ENCODE peak calls at places on chromosomes 2 and 18, in seven cellular contexts. One of them, this sample, is unnamed.

GRCh38 chr2:32986480-32986879 is 39.7 kb downstream of the LTBP1 start:
- DNase-seq in tibial artery: no peak
- DNase-seq in foreskin fibroblast: no peak
- DNase-seq in fibroblast of villous mesenchyme: no peak
- DNase-seq in cardiac muscle cell: no peak
- DNase-seq in cardiac fibroblast: no peak
- DNase-seq in lower leg skin: no peak
- DNase-seq in this sample: no peak

GRCh38 chr2:109321570-109321969 is 192.6 kb downstream of the SH3RF3 start:
- DNase-seq in tibial artery: no peak
- DNase-seq in foreskin fibroblast: peak
- DNase-seq in fibroblast of villous mesenchyme: peak
- DNase-seq in cardiac fibroblast: peak
- DNase-seq in lower leg skin: no peak
- DNase-seq in cardiac muscle cell: peak
- DNase-seq in this sample: no peak

GRCh38 chr2:152134488-152135280 is 35.8 kb upstream of the CACNB4 start:
- DNase-seq in cardiac muscle cell: peak
- DNase-seq in foreskin fibroblast: peak
- DNase-seq in fibroblast of villous mesenchyme: peak
- DNase-seq in tibial artery: no peak
- DNase-seq in cardiac fibroblast: peak
- DNase-seq in lower leg skin: no peak
- DNase-seq in this sample: no peak

GRCh38 chr2:86788172-86788571 is 2.5 kb downstream of the CD8A start:
- DNase-seq in fibroblast of villous mesenchyme: no peak
- DNase-seq in tibial artery: no peak
- DNase-seq in lower leg skin: no peak
- DNase-seq in cardiac fibroblast: peak
- DNase-seq in foreskin fibroblast: no peak
- DNase-seq in cardiac muscle cell: no peak
- DNase-seq in this sample: no peak

GRCh38 chr18:69830189-69830588 is 117.5 kb downstream of the CD226 start:
- DNase-seq in cardiac fibroblast: no peak
- DNase-seq in lower leg skin: no peak
- DNase-seq in cardiac muscle cell: no peak
- DNase-seq in fibroblast of villous mesenchyme: no peak
- DNase-seq in tibial artery: no peak
- DNase-seq in foreskin fibroblast: no peak
- DNase-seq in this sample: no peak

GRCh38 chr2:241655516-241656189 is 18.2 kb downstream of the ATG4B start:
- DNase-seq in tibial artery: no peak
- DNase-seq in fibroblast of villous mesenchyme: no peak
- DNase-seq in cardiac muscle cell: no peak
- DNase-seq in cardiac fibroblast: no peak
- DNase-seq in lower leg skin: no peak
- DNase-seq in foreskin fibroblast: no peak
- DNase-seq in this sample: no peak

GRCh38 chr2:175342085-175342484 is 160.6 kb upstream of the ATP5MC3 start:
- DNase-seq in fibroblast of villous mesenchyme: no peak
- DNase-seq in tibial artery: no peak
- DNase-seq in lower leg skin: no peak
- DNase-seq in cardiac muscle cell: no peak
- DNase-seq in cardiac fibroblast: no peak
- DNase-seq in foreskin fibroblast: no peak
- DNase-seq in this sample: no peak

GRCh38 chr18:80168982-80169381 is 59.9 kb downstream of the ADNP2 start:
- DNase-seq in lower leg skin: peak
- DNase-seq in fibroblast of villous mesenchyme: no peak
- DNase-seq in tibial artery: no peak
- DNase-seq in cardiac fibroblast: no peak
- DNase-seq in cardiac muscle cell: no peak
- DNase-seq in foreskin fibroblast: no peak
- DNase-seq in this sample: no peak

GRCh38 chr2:64143154-64144056 is 815 bp downstream of the PELI1 start:
- DNase-seq in cardiac muscle cell: peak
- DNase-seq in cardiac fibroblast: peak
- DNase-seq in lower leg skin: no peak
- DNase-seq in foreskin fibroblast: no peak
- DNase-seq in fibroblast of villous mesenchyme: peak
- DNase-seq in tibial artery: no peak
- DNase-seq in this sample: peak

GRCh38 chr18:65786400-65786948 is 35.7 kb downstream of the CDH7 start:
- DNase-seq in foreskin fibroblast: no peak
- DNase-seq in lower leg skin: no peak
- DNase-seq in cardiac muscle cell: no peak
- DNase-seq in fibroblast of villous mesenchyme: no peak
- DNase-seq in tibial artery: no peak
- DNase-seq in cardiac fibroblast: no peak
- DNase-seq in this sample: no peak

GRCh38 chr2:25276569-25277465 is 64.9 kb downstream of the DNMT3A start:
- DNase-seq in cardiac muscle cell: peak
- DNase-seq in lower leg skin: no peak
- DNase-seq in tibial artery: peak
- DNase-seq in foreskin fibroblast: no peak
- DNase-seq in fibroblast of villous mesenchyme: peak
- DNase-seq in cardiac fibroblast: peak
- DNase-seq in this sample: peak

GRCh38 chr2:19911799-19912509 is 10.2 kb upstream of the TTC32 start:
- DNase-seq in cardiac muscle cell: peak
- DNase-seq in fibroblast of villous mesenchyme: peak
- DNase-seq in cardiac fibroblast: peak
- DNase-seq in foreskin fibroblast: peak
- DNase-seq in lower leg skin: no peak
- DNase-seq in tibial artery: no peak
- DNase-seq in this sample: no peak

GRCh38 chr2:134127496-134127895 is 126.4 kb upstream of the MGAT5 start:
- DNase-seq in foreskin fibroblast: no peak
- DNase-seq in cardiac fibroblast: no peak
- DNase-seq in tibial artery: no peak
- DNase-seq in lower leg skin: no peak
- DNase-seq in cardiac muscle cell: no peak
- DNase-seq in fibroblast of villous mesenchyme: no peak
- DNase-seq in this sample: peak

GRCh38 chr18:35756506-35757117 is 175.1 kb downstream of the GALNT1 start:
- DNase-seq in lower leg skin: peak
- DNase-seq in tibial artery: no peak
- DNase-seq in cardiac muscle cell: peak
- DNase-seq in cardiac fibroblast: peak
- DNase-seq in fibroblast of villous mesenchyme: peak
- DNase-seq in foreskin fibroblast: peak
- DNase-seq in this sample: peak

GRCh38 chr2:198811198-198811597 is 646.5 kb downstream of the SATB2 start:
- DNase-seq in foreskin fibroblast: no peak
- DNase-seq in lower leg skin: no peak
- DNase-seq in cardiac fibroblast: no peak
- DNase-seq in fibroblast of villous mesenchyme: no peak
- DNase-seq in cardiac muscle cell: no peak
- DNase-seq in tibial artery: no peak
- DNase-seq in this sample: no peak

GRCh38 chr2:25446122-25446521 is 104.4 kb upstream of the DNMT3A start:
- DNase-seq in tibial artery: no peak
- DNase-seq in cardiac muscle cell: no peak
- DNase-seq in fibroblast of villous mesenchyme: no peak
- DNase-seq in foreskin fibroblast: no peak
- DNase-seq in cardiac fibroblast: no peak
- DNase-seq in lower leg skin: no peak
- DNase-seq in this sample: no peak

GRCh38 chr2:236265675-236266074 is 1.5 kb upstream of the ASB18 start:
- DNase-seq in tibial artery: no peak
- DNase-seq in cardiac fibroblast: no peak
- DNase-seq in lower leg skin: no peak
- DNase-seq in fibroblast of villous mesenchyme: no peak
- DNase-seq in cardiac muscle cell: no peak
- DNase-seq in foreskin fibroblast: no peak
- DNase-seq in this sample: no peak

GRCh38 chr2:6181525-6182270 is 489.5 kb downstream of the SOX11 start:
- DNase-seq in foreskin fibroblast: no peak
- DNase-seq in cardiac fibroblast: peak
- DNase-seq in fibroblast of villous mesenchyme: peak
- DNase-seq in tibial artery: no peak
- DNase-seq in cardiac muscle cell: peak
- DNase-seq in lower leg skin: no peak
- DNase-seq in this sample: no peak

GRCh38 chr2:235394278-235394828 is 99.5 kb upstream of the AGAP1 start:
- DNase-seq in foreskin fibroblast: peak
- DNase-seq in lower leg skin: no peak
- DNase-seq in fibroblast of villous mesenchyme: peak
- DNase-seq in tibial artery: no peak
- DNase-seq in cardiac muscle cell: peak
- DNase-seq in cardiac fibroblast: peak
- DNase-seq in this sample: no peak

GRCh38 chr2:231877533-231878456 is 48.4 kb downstream of the NPPC start:
- DNase-seq in lower leg skin: peak
- DNase-seq in foreskin fibroblast: no peak
- DNase-seq in fibroblast of villous mesenchyme: no peak
- DNase-seq in cardiac muscle cell: no peak
- DNase-seq in tibial artery: no peak
- DNase-seq in cardiac fibroblast: no peak
- DNase-seq in this sample: no peak

GRCh38 chr2:8540552-8541055 is 141.3 kb upstream of the ID2 start:
- DNase-seq in cardiac muscle cell: no peak
- DNase-seq in fibroblast of villous mesenchyme: no peak
- DNase-seq in foreskin fibroblast: no peak
- DNase-seq in lower leg skin: no peak
- DNase-seq in cardiac fibroblast: no peak
- DNase-seq in tibial artery: no peak
- DNase-seq in this sample: no peak

GRCh38 chr2:190063624-190064023 is 1.1 kb upstream of the MSTN start:
- DNase-seq in lower leg skin: no peak
- DNase-seq in cardiac muscle cell: no peak
- DNase-seq in tibial artery: no peak
- DNase-seq in cardiac fibroblast: no peak
- DNase-seq in foreskin fibroblast: no peak
- DNase-seq in fibroblast of villous mesenchyme: no peak
- DNase-seq in this sample: no peak

GRCh38 chr2:179264238-179265081 is at the start of gene SESTD1:
- DNase-seq in cardiac fibroblast: peak
- DNase-seq in fibroblast of villous mesenchyme: peak
- DNase-seq in foreskin fibroblast: peak
- DNase-seq in lower leg skin: peak
- DNase-seq in cardiac muscle cell: peak
- DNase-seq in tibial artery: peak
- DNase-seq in this sample: peak

GRCh38 chr2:74690571-74690970 is 36.5 kb downstream of the SEMA4F start:
- DNase-seq in lower leg skin: no peak
- DNase-seq in tibial artery: no peak
- DNase-seq in fibroblast of villous mesenchyme: peak
- DNase-seq in cardiac muscle cell: peak
- DNase-seq in cardiac fibroblast: peak
- DNase-seq in foreskin fibroblast: peak
- DNase-seq in this sample: no peak

GRCh38 chr18:48817021-48817461 is 133.7 kb downstream of the SMAD7 start:
- DNase-seq in foreskin fibroblast: no peak
- DNase-seq in cardiac muscle cell: no peak
- DNase-seq in tibial artery: peak
- DNase-seq in fibroblast of villous mesenchyme: no peak
- DNase-seq in lower leg skin: peak
- DNase-seq in cardiac fibroblast: no peak
- DNase-seq in this sample: peak

GRCh38 chr2:66013456-66013855 is 421.5 kb upstream of the MEIS1 start:
- DNase-seq in fibroblast of villous mesenchyme: no peak
- DNase-seq in lower leg skin: no peak
- DNase-seq in foreskin fibroblast: no peak
- DNase-seq in cardiac muscle cell: peak
- DNase-seq in tibial artery: no peak
- DNase-seq in cardiac fibroblast: no peak
- DNase-seq in this sample: no peak
- TF ChIP-seq CTCF in fibroblast of villous mesenchyme: peak
- TF ChIP-seq CTCF in lower leg skin: no peak
- TF ChIP-seq CTCF in foreskin fibroblast: no peak
- TF ChIP-seq CTCF in cardiac muscle cell: no peak
- TF ChIP-seq CTCF in tibial artery: no peak
- TF ChIP-seq CTCF in cardiac fibroblast: no peak
- TF ChIP-seq CTCF in this sample: no peak

DNA sequence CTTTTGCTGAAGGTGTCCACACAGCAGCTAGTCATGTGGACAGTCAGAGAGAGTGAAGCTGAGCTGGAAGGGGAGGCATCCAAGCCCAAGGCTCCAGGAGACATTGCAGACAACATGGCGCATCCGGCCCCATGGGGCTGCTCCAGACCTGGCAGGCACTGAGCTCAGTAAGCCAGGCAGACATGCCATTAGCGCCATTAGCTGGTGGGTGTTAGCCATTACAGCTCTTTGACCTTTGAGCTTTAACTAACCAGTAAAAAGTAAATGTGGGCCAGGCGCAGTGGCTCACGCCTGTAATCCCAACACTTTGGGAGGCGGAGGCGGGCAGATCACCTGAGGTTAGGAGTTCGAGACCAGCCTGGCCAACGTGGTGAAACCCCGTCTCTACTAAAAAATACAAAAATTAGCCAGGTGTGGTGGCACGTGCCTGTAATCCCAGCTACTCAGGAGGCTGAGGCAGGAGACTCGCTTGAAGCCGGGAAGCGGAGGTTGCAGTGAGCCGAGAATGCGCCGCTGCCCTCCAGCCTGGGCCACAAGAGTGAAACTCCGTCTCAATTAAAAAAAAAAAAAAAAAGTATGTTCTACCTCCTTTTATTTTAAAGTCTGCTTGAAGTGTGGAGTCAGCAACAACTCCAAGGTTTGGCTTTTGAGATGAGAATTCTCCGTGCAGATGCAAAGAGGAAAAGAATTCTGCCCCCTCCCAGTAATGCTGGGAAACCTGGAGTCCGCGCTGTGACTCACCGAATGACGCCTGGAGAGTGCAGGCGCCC is 69.4 kb downstream of the TWSG1 start:
- DNase-seq in fibroblast of villous mesenchyme: peak
- DNase-seq in cardiac muscle cell: no peak
- DNase-seq in foreskin fibroblast: no peak
- DNase-seq in lower leg skin: peak
- DNase-seq in tibial artery: no peak
- DNase-seq in cardiac fibroblast: no peak
- DNase-seq in this sample: no peak
- TF ChIP-seq CTCF in fibroblast of villous mesenchyme: no peak
- TF ChIP-seq CTCF in cardiac muscle cell: no peak
- TF ChIP-seq CTCF in foreskin fibroblast: no peak
- TF ChIP-seq CTCF in lower leg skin: no peak
- TF ChIP-seq CTCF in tibial artery: no peak
- TF ChIP-seq CTCF in cardiac fibroblast: no peak
- TF ChIP-seq CTCF in this sample: no peak

DNA sequence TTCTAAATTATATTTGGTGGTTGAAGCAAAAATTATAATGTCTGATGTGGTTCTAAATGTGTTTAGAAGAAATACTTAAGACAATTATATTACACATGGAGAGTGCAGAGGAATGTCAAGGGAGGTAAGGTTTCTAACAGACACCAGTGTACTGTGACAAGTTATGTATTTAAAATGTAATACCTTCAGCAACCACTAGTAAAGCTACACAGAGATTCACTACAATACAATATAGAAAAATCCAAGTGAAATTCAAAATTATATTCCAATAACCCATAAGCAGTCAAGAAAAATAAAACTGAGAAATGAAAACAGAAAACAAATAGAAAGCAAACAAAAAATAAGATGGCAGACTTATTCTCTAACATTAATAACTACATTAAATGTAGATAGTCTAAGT is 249.5 kb upstream of the KLHL14 start:
- DNase-seq in cardiac fibroblast: no peak
- DNase-seq in tibial artery: no peak
- DNase-seq in fibroblast of villous mesenchyme: no peak
- DNase-seq in lower leg skin: no peak
- DNase-seq in cardiac muscle cell: no peak
- DNase-seq in foreskin fibroblast: no peak
- DNase-seq in this sample: no peak
- TF ChIP-seq CTCF in cardiac fibroblast: no peak
- TF ChIP-seq CTCF in tibial artery: no peak
- TF ChIP-seq CTCF in fibroblast of villous mesenchyme: no peak
- TF ChIP-seq CTCF in lower leg skin: no peak
- TF ChIP-seq CTCF in cardiac muscle cell: no peak
- TF ChIP-seq CTCF in foreskin fibroblast: no peak
- TF ChIP-seq CTCF in this sample: no peak

GRCh38 chr2:142734231-142734630 is 143.2 kb upstream of the KYNU start:
- DNase-seq in cardiac fibroblast: no peak
- DNase-seq in cardiac muscle cell: no peak
- DNase-seq in tibial artery: no peak
- DNase-seq in lower leg skin: no peak
- DNase-seq in fibroblast of villous mesenchyme: no peak
- DNase-seq in foreskin fibroblast: no peak
- DNase-seq in this sample: no peak
- TF ChIP-seq CTCF in cardiac fibroblast: peak
- TF ChIP-seq CTCF in cardiac muscle cell: no peak
- TF ChIP-seq CTCF in tibial artery: no peak
- TF ChIP-seq CTCF in lower leg skin: no peak
- TF ChIP-seq CTCF in fibroblast of villous mesenchyme: peak
- TF ChIP-seq CTCF in foreskin fibroblast: no peak
- TF ChIP-seq CTCF in this sample: no peak